ENCODE peak calls at places on chromosomes 6 and 20, in seven cellular contexts. U, P, V, N, O, W and R are unnamed samples.

GRCh38 chr6:159114569-159114968 is 54.6 kb upstream of the FNDC1 start:
- DNase-seq in P (no peak), V (no peak), O (no peak), U (no peak), W (no peak), N (no peak), R (no peak)

GRCh38 chr6:111743318-111743717 is 129.9 kb downstream of the FYN start:
- DNase-seq in N (no peak), O (no peak), W (no peak), P (no peak), U (no peak), V (no peak), R (no peak)

GRCh38 chr6:11538049-11538798 is 675 bp downstream of the TMEM170B start:
- DNase-seq in P (peak), N (peak), O (peak), V (no peak), U (peak), W (peak), R (peak)

GRCh38 chr20:47334022-47334551 is 22.4 kb downstream of the ZMYND8 start:
- DNase-seq in V (peak), W (no peak), O (peak), U (peak), P (no peak), N (no peak), R (no peak)

GRCh38 chr6:140001005-140001404 is 626.6 kb upstream of the CITED2 start:
- DNase-seq in O (no peak), W (no peak), P (no peak), U (no peak), N (no peak), V (no peak), R (no peak)

GRCh38 chr6:24125980-24126379 is at the start of gene NRSN1:
- DNase-seq in W (peak), P (peak), O (no peak), V (no peak), N (peak), U (no peak), R (peak)

GRCh38 chr6:112037783-112038216 is 16.1 kb upstream of the CCN6 start:
- DNase-seq in O (peak), N (peak), V (peak), W (no peak), P (no peak), U (peak), R (no peak)

GRCh38 chr6:108165714-108166663 is at the start of gene NR2E1:
- DNase-seq in U (no peak), P (no peak), W (peak), O (no peak), N (no peak), V (peak), R (peak)

GRCh38 chr6:167683028-167683862 is 143.5 kb upstream of the AFDN start:
- DNase-seq in O (peak), W (no peak), N (no peak), U (peak), V (peak), P (no peak), R (no peak)

GRCh38 chr6:151179321-151179720 is 60.4 kb upstream of the AKAP12 start:
- DNase-seq in P (no peak), W (no peak), O (no peak), N (no peak), V (peak), U (peak), R (no peak)

GRCh38 chr6:77038801-77039200 is 424.5 kb downstream of the HTR1B start:
- DNase-seq in O (peak), P (no peak), V (peak), W (no peak), U (peak), N (no peak), R (no peak)

GRCh38 chr6:126748141-126748540 is 370.3 kb upstream of the RSPO3 start:
- DNase-seq in W (no peak), P (no peak), V (no peak), U (no peak), N (no peak), O (no peak), R (no peak)

GRCh38 chr6:108592371-108593337 is 31.9 kb downstream of the FOXO3 start:
- DNase-seq in U (peak), O (peak), W (no peak), N (peak), V (peak), P (no peak), R (no peak)

GRCh38 chr20:3106658-3107463 is 22.3 kb upstream of the AVP start:
- DNase-seq in U (no peak), V (no peak), W (no peak), O (no peak), P (no peak), N (peak), R (no peak)

GRCh38 chr6:163780993-163781392 is 366.5 kb downstream of the QKI start:
- DNase-seq in W (no peak), U (no peak), P (peak), V (peak), O (no peak), N (no peak), R (peak)

GRCh38 chr6:26215200-26216014 is 128.2 kb downstream of the HFE start:
- DNase-seq in N (peak), P (no peak), V (peak), W (peak), U (peak), O (peak), R (no peak)

GRCh38 chr20:36462440-36463211 is 78.7 kb upstream of the MYL9 start:
- DNase-seq in P (no peak), V (peak), O (no peak), N (no peak), U (peak), W (peak), R (no peak)

GRCh38 chr6:22583230-22583629 is 13.9 kb downstream of the HDGFL1 start:
- DNase-seq in V (no peak), N (no peak), U (no peak), W (no peak), O (no peak), P (no peak), R (no peak)

GRCh38 chr6:157235600-157236039 is 87.7 kb downstream of the TMEM242 start:
- DNase-seq in P (peak), N (peak), W (no peak), V (peak), O (peak), U (peak), R (peak)

GRCh38 chr6:100446922-100447899 is 17.5 kb downstream of the SIM1 start:
- DNase-seq in N (peak), O (no peak), U (peak), W (peak), P (peak), V (no peak), R (peak)

GRCh38 chr20:8435251-8436035 is 303.4 kb downstream of the PLCB1 start:
- DNase-seq in O (no peak), P (no peak), V (no peak), W (no peak), U (no peak), N (no peak), R (no peak)

GRCh38 chr20:3378138-3378537 is 29.3 kb downstream of the DNAAF9 start:
- DNase-seq in V (no peak), U (peak), O (no peak), P (no peak), W (no peak), N (no peak), R (no peak)

GRCh38 chr6:158237656-158238055 is 69.5 kb downstream of the GTF2H5 start:
- DNase-seq in N (no peak), W (no peak), O (no peak), P (no peak), U (no peak), V (no peak), R (no peak)

GRCh38 chr6:25655746-25656145 is 3.7 kb downstream of the SCGN start:
- DNase-seq in O (no peak), N (no peak), W (no peak), P (no peak), V (no peak), U (no peak), R (no peak)

GRCh38 chr6:154637392-154637791 is 95.8 kb upstream of the SCAF8 start:
- DNase-seq in N (no peak), P (no peak), O (no peak), V (no peak), W (no peak), U (no peak), R (no peak)

GRCh38 chr6:131255434-131255833 is 120.2 kb downstream of the AKAP7 start:
- DNase-seq in U (no peak), W (no peak), P (no peak), N (no peak), O (no peak), V (no peak), R (no peak)

GRCh38 chr6:131255911-131256310 is 120.6 kb downstream of the AKAP7 start:
- DNase-seq in O (no peak), V (no peak), P (no peak), W (no peak), U (no peak), N (no peak), R (no peak)

GRCh38 chr6:131250121-131250520 is 114.9 kb downstream of the AKAP7 start:
- DNase-seq in U (peak), O (peak), W (peak), V (peak), P (peak), N (peak), R (peak)

GRCh38 chr6:131257104-131257503 is 121.8 kb downstream of the AKAP7 start:
- DNase-seq in N (no peak), O (no peak), P (no peak), V (no peak), W (no peak), U (no peak), R (no peak)

DNA sequence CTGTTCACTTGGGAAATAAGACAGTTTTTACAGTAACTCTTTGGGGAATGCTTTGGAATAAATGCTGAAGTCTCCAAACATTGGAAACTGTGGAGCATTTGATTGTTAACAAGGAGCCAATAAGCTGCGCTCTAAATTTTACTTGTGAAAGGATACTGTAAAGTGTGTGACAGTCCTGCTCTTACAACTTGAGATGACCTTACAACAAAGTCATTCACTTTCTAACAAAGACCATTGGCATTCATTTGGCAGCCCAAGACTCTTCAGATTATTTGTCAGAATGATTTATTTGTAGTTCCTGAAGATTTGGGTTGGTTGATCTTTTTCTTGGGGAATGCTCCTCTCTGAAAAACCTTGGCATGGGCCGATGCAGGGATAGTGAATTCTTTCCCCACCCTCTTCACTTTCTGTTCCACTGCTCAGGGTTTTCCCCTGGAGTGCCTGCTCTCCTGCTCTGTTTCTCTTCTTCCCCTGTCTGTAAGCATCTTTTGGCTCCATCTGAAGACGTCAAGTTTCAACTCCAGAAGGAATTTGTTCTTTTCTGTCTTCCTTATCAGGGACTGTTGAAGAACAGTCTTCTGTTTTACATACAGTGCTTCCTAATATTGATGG is 116.4 kb downstream of the AKAP7 start:
- DNase-seq in U (peak), N (no peak), V (no peak), P (no peak), O (no peak), W (no peak), R (no peak)
- H3K9ac ChIP-seq in U (no peak), N (no peak), V (no peak), P (no peak), O (no peak), W (no peak), R (no peak)

DNA sequence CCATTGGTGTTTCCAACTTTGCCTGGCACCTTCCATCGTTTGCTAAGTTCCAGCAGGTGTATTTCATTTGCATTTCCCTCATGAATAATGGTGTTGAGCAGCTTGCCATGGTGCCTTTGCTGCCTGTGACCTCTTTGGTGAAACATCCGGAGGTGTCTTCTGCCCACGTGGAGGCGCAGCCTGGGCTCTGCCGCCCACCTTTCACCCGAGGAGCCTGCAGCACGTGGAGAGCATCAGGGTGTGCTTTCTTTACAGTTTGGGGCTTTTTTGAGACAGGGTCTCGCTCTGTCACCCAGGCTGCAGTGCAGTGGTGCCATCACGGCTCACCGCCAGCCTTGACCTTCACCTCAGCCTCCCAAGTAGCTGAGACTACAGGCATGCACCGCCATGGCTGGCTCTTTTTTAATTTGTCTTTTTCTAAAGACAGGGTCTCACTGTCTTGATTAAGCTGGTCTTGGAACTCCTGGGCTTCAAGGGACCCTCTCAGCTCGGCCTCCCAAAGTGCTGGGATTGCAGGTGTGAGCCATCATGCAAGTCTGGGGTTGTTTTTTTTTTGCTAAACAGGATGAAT is 3.0 kb upstream of the ADRM1 start:
- DNase-seq in N (no peak), U (no peak), P (no peak), O (no peak), V (no peak), W (no peak), R (peak)
- H3K4ac ChIP-seq in N (no peak), U (no peak), P (no peak), O (no peak), V (no peak), W (no peak), R (no peak)

GRCh38 chr6:15283986-15284361 is 38.1 kb downstream of the JARID2 start:
- DNase-seq in P (no peak), U (no peak), O (no peak), V (no peak), N (no peak), W (no peak), R (no peak)
- H3K9ac ChIP-seq in P (no peak), U (no peak), O (no peak), V (no peak), N (no peak), W (no peak), R (no peak)

GRCh38 chr6:53627391-53628218 is 38.0 kb downstream of the KLHL31 start:
- DNase-seq in P (no peak), U (no peak), N (no peak), O (no peak), V (no peak), W (no peak), R (no peak)
- H3K4ac ChIP-seq in P (no peak), U (no peak), N (no peak), O (no peak), V (no peak), W (no peak), R (no peak)

GRCh38 chr20:58621906-58622548 is 29.1 kb upstream of the STX16 start:
- DNase-seq in U (no peak), N (no peak), O (peak), W (no peak), P (no peak), V (no peak), R (no peak)
- H3K9ac ChIP-seq in U (no peak), N (no peak), O (no peak), W (no peak), P (no peak), V (no peak), R (no peak)

GRCh38 chr20:10982692-10983091 is 308.9 kb upstream of the JAG1 start:
- DNase-seq in V (peak), N (peak), W (no peak), U (peak), P (no peak), O (peak), R (no peak)
- H3K4ac ChIP-seq in V (no peak), N (no peak), W (no peak), U (no peak), P (no peak), O (no peak), R (no peak)

DNA sequence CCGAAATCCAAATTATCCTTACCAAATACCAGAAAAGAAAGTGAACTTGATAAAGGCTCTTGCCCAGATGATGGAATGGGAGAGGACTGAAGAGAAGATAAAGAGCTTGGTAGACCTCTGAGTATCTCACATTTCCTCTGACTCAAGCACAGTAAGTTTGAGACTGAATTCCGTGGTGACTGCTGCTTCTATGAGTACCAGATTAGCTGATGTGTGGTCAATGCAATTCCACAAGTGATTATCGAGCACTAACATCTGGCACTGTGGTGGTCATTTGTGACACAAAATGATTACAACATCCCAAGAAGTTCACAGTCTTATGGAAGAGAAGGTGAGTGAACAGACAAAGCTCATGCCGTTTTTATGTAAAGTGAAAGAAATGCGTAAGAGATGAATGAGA is 2.6 kb upstream of the RPS6KA2 start:
- DNase-seq in N (no peak), U (peak), V (peak), P (no peak), O (no peak), W (no peak), R (no peak)
- H3K9ac ChIP-seq in N (no peak), U (no peak), V (no peak), P (no peak), O (no peak), W (no peak), R (no peak)

DNA sequence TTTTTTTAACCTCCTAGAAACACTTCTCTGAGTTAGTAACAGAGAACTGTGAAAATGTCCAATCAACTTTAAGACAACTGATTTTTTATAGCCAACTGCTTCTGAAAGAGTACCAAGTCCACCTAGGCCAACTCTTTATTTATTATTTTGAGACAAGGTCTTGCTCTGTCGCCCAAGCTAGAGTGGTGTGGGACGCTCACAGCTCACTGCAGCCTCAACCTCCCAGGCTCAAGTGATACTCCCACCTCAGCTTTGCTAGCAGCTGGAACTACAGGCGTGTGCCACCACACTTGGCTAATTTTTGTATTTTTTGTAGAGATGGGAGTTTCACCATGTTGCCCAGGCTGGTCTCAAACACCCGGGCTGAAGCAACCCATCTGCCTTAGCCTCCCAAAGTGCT is 331.6 kb downstream of the RNGTT start:
- DNase-seq in P (no peak), N (no peak), O (no peak), U (no peak), W (no peak), V (no peak), R (no peak)
- H3K4ac ChIP-seq in P (no peak), N (no peak), O (no peak), U (no peak), W (no peak), V (no peak), R (no peak)

DNA sequence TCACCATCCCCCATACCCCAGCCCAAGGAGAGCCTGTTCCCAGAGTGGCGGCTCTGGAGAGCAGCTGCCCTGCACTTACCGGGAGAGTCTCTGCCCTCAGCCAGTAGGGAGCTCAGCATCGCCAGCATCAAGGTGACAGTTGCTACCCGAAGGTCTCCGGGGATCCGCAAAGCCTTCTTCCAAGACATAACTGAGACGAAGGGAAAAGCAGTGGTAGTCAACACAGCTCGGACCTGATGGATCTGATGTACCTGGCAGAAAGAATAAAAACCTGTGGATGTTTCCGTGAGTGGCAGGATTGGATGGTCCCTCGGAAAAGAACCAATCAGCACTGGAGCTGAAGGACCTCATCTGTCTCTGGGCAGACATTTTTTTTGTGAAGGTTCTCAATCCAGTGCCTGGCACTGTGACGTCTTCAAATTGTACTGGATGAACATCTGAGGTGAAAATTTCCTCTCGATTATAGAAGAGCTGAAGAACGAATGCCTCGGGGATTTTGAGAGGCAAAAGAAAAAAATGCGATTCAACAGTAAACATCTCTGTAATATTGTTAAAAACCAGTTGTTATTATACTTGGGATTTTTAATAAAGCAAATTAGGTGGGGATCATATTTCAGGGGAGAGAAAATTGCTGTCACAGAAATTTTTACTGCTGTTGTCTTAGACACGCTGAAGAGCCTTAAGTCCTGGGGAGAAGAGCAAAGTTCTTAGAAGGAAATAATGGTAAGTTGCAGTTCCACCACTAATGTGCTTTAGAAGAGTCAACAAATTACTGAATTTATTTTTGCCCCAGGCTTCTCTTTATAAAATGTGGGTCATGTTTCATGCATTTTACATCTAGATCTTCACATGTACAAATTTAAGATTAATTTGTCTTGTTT is at the start of gene HLA-DQB1:
- DNase-seq in U (peak), N (peak), W (no peak), V (no peak), P (peak), O (peak), R (peak)
- H3K9ac ChIP-seq in U (no peak), N (no peak), W (no peak), V (no peak), P (no peak), O (no peak), R (no peak)